ENCODE peak calls at places on chromosomes 4 and X, in ten cellular contexts. I is HT1080; Q is GOT3; J is fibroblast of pulmonary artery; F is astrocyte of the spinal cord; D is osteocyte; X is H7; G is nucleus accumbens; O is ELR; E is activated gamma-delta T cell treated with anti-CD3 and anti-CD28 coated beads, Interleukin-2, amount 50 U/mL, for 16 hours. K is an unnamed sample.
A peak's percentile ranks its signal among the peaks of the same experiment; 100 is the strongest.

GRCh38 chr4:14810121-14810520 is 192.2 kb upstream of the CPEB2 start:
- DNase-seq in I (no peak), Q (no peak), J (no peak), F (no peak), D (no peak), X (no peak), G (no peak), O (no peak), E (no peak), K (no peak)

GRCh38 chrX:85930099-85930498 is 117.3 kb downstream of the CHM start:
- DNase-seq in I (no peak), Q (no peak), J (no peak), F (no peak), D (no peak), X (no peak), G (no peak), O (no peak), E (no peak), K (no peak)

GRCh38 chrX:11285661-11286060 is 7.6 kb upstream of the AMELX start:
- DNase-seq in I (no peak), Q (no peak), J (no peak), F (no peak), D (no peak), X (no peak), G (no peak), O (no peak), E (no peak), K (no peak)

GRCh38 chr4:64430933-64431332 is 21.7 kb upstream of the TECRL start:
- DNase-seq in I (no peak), Q (no peak), J (no peak), F (no peak), D (no peak), X (no peak), G (no peak), O (no peak), E (no peak), K (no peak)

GRCh38 chr4:103400405-103400804 is 202.3 kb upstream of the CENPE start:
- DNase-seq in I (peak; percentile 81), Q (no peak), J (peak; percentile 48), F (peak; percentile 30), D (no peak), X (no peak), G (no peak), O (peak; percentile 51), E (no peak), K (peak; percentile 39)

GRCh38 chr4:42954925-42955669 is 62.6 kb downstream of the GRXCR1 start:
- DNase-seq in I (no peak), Q (no peak), J (no peak), F (no peak), D (no peak), X (no peak), G (no peak), O (no peak), E (no peak), K (no peak)

GRCh38 chr4:10098770-10099139 is 17.8 kb downstream of the WDR1 start:
- DNase-seq in I (peak; percentile 91), Q (no peak), J (peak; percentile 58), F (peak; percentile 83), D (no peak), X (no peak), G (no peak), O (peak; percentile 82), E (no peak), K (peak; percentile 90)

GRCh38 chrX:135393046-135393445 is 28.7 kb upstream of the SMIM10L2A start:
- DNase-seq in I (no peak), Q (no peak), J (no peak), F (no peak), D (no peak), X (no peak), G (no peak), O (no peak), E (no peak), K (no peak)

GRCh38 chrX:44130189-44130588 is 157.0 kb upstream of the NDP start:
- DNase-seq in I (no peak), Q (no peak), J (no peak), F (no peak), D (no peak), X (no peak), G (no peak), O (no peak), E (no peak), K (no peak)